ENCODE peak calls at places on chromosomes 4 and X, in ten cellular contexts. Y is neural progenitor cell; F is HT1080; L is ELR; A is activated CD4-positive, alpha-beta T cell treated with anti-CD3 and anti-CD28 coated beads, Interleukin-2, amount 10 ng/mL, durations not matched to agents 7 days and 5 days; X is A673; E is heart left ventricle; J is Jurkat, Clone E6-1; M is effector CD4-positive, alpha-beta T cell; S is aorta. Z is an unnamed sample.

GRCh38 chrX:154490021-154490413 is 412 bp downstream of the SLC10A3 start:
- DNase-seq in S (peak), X (no peak), E (no peak), M (no peak), J (no peak), L (peak), Y (no peak), A (peak), F (peak), Z (no peak)

GRCh38 chrX:110671068-110671803 is 124.4 kb downstream of the CHRDL1 start:
- DNase-seq in J (no peak), L (no peak), Y (no peak), A (no peak), M (no peak), X (peak), F (peak), E (no peak), S (no peak), Z (no peak)

GRCh38 chrX:95754411-95754810 is 930.2 kb upstream of the DIAPH2 start:
- DNase-seq in A (no peak), M (no peak), L (no peak), S (no peak), J (no peak), E (no peak), Y (no peak), F (no peak), X (no peak), Z (no peak)

GRCh38 chr4:15912961-15913630 is 25.4 kb downstream of the FGFBP1 start:
- DNase-seq in F (no peak), A (no peak), M (no peak), S (no peak), L (peak), E (no peak), Y (no peak), J (no peak), X (no peak), Z (no peak)

GRCh38 chr4:86927843-86928395 is 6.9 kb upstream of the AFF1 start:
- DNase-seq in S (no peak), A (no peak), E (peak), F (peak), M (no peak), L (peak), Y (no peak), J (no peak), X (no peak), Z (no peak)

GRCh38 chrX:40108959-40109287 is 11.2 kb upstream of the BCOR start:
- DNase-seq in L (peak), S (peak), X (peak), A (peak), E (peak), F (peak), Y (peak), M (peak), J (no peak), Z (peak)

GRCh38 chrX:30570505-30570904 is 7.1 kb downstream of the TASL start:
- DNase-seq in Y (no peak), S (no peak), L (peak), A (no peak), E (no peak), F (no peak), X (peak), J (no peak), M (no peak), Z (no peak)

GRCh38 chr4:156778606-156779005 is 193.0 kb downstream of the PDGFC start:
- DNase-seq in J (no peak), X (no peak), L (peak), E (no peak), F (no peak), A (no peak), Y (no peak), M (no peak), S (no peak), Z (no peak)

GRCh38 chrX:981791-982626 is 230.4 kb downstream of the CRLF2 start:
- DNase-seq in M (no peak), F (no peak), Y (no peak), X (no peak), J (no peak), S (no peak), A (no peak), L (no peak), E (no peak), Z (no peak)

GRCh38 chr4:75698162-75698962 is 25.2 kb upstream of the G3BP2 start:
- DNase-seq in Y (no peak), M (no peak), A (no peak), E (no peak), F (no peak), S (no peak), J (no peak), L (no peak), X (no peak), Z (no peak)

GRCh38 chr4:182530451-182530850 is 287.2 kb downstream of the TENM3 start:
- DNase-seq in J (no peak), M (no peak), L (no peak), E (no peak), X (no peak), A (no peak), F (no peak), S (no peak), Y (no peak), Z (no peak)

GRCh38 chr4:58515206-58515605 is 1405.0 kb upstream of the IGFBP7 start:
- DNase-seq in L (no peak), M (no peak), J (no peak), X (no peak), F (no peak), Y (peak), S (no peak), E (no peak), A (no peak), Z (no peak)

GRCh38 chr4:76854858-76855257 is 43.1 kb downstream of the SOWAHB start:
- DNase-seq in A (no peak), L (no peak), J (no peak), S (no peak), X (no peak), F (no peak), E (no peak), Y (no peak), M (no peak), Z (no peak)

GRCh38 chr4:79177388-79177787 is 148.5 kb downstream of the NAA11 start:
- DNase-seq in M (no peak), A (no peak), E (no peak), Y (no peak), F (no peak), L (no peak), J (no peak), X (no peak), S (no peak), Z (no peak)

GRCh38 chrX:135429429-135429828 is 7.7 kb downstream of the SMIM10L2A start:
- DNase-seq in X (no peak), L (no peak), M (no peak), S (no peak), A (no peak), Y (no peak), E (no peak), F (no peak), J (no peak), Z (no peak)

GRCh38 chr4:182267048-182267447 is 23.8 kb downstream of the TENM3 start:
- DNase-seq in F (no peak), A (no peak), Y (no peak), M (no peak), L (no peak), E (no peak), S (no peak), J (no peak), X (no peak), Z (no peak)

GRCh38 chrX:150047818-150048217 is 109.5 kb upstream of the EOLA2 start:
- DNase-seq in M (no peak), L (no peak), A (no peak), X (no peak), Y (no peak), F (no peak), J (no peak), S (no peak), E (no peak), Z (no peak)

GRCh38 chr4:39621582-39621981 is 17.1 kb downstream of the SMIM14 start:
- DNase-seq in E (peak), F (peak), S (peak), A (no peak), M (no peak), J (no peak), X (peak), L (peak), Y (no peak), Z (no peak)